ENCODE peak calls at places on chromosomes 11 and 22, in ten cellular contexts. R is HFF-Myc; F is activated B cell treated with CpG ODN at 0.5 μM for 24 hours; I is neural progenitor cell; S is fibroblast of the aortic adventitia; O is CD4-positive, alpha-beta T cell; G is epithelial cell of esophagus; J is CD8-positive, alpha-beta T cell; N is RWPE1; M is breast epithelium. V is an unnamed sample.

GRCh38 chr11:123035831-123036230 is 26.1 kb downstream of the HSPA8 start:
- DNase-seq in O (no peak), S (no peak), J (no peak), N (no peak), G (peak), I (no peak), M (no peak), R (no peak), F (no peak), V (no peak)

GRCh38 chr11:120079750-120080610 is 57.9 kb downstream of the TRIM29 start:
- DNase-seq in O (no peak), J (peak), I (no peak), S (no peak), F (no peak), M (no peak), R (no peak), N (no peak), G (no peak), V (no peak)

GRCh38 chr11:76663912-76664440 is 6.6 kb downstream of the LRRC32 start:
- DNase-seq in R (no peak), I (no peak), O (no peak), G (no peak), N (no peak), J (no peak), M (no peak), F (peak), S (no peak), V (no peak)

GRCh38 chr11:96335389-96335788 is 7.6 kb downstream of the MAML2 start:
- DNase-seq in N (no peak), G (no peak), S (no peak), O (no peak), I (no peak), R (no peak), M (no peak), J (no peak), F (no peak), V (no peak)

GRCh38 chr11:78060533-78060932 is 3.1 kb upstream of the THRSP start:
- DNase-seq in J (no peak), N (no peak), G (no peak), F (no peak), I (no peak), M (no peak), R (no peak), O (no peak), S (no peak), V (no peak)

GRCh38 chr11:14117632-14118031 is 155.1 kb downstream of the SPON1 start:
- DNase-seq in O (no peak), R (no peak), M (no peak), I (no peak), N (no peak), F (no peak), G (no peak), J (no peak), S (no peak), V (no peak)

GRCh38 chr11:73404048-73404447 is 27.8 kb downstream of the RELT start:
- DNase-seq in S (peak), G (peak), M (peak), F (no peak), J (no peak), I (peak), N (peak), O (no peak), R (no peak), V (no peak)

GRCh38 chr11:46306296-46306853 is 28.9 kb downstream of the CREB3L1 start:
- DNase-seq in S (no peak), F (no peak), G (no peak), R (no peak), M (no peak), O (no peak), N (no peak), J (no peak), I (no peak), V (no peak)

GRCh38 chr11:62336949-62337681 is at the start of gene ASRGL1:
- DNase-seq in M (peak), G (peak), O (peak), F (peak), S (peak), R (peak), I (peak), J (peak), N (peak), V (peak)

GRCh38 chr11:100984668-100985067 is 144.9 kb downstream of the PGR start:
- DNase-seq in N (no peak), S (no peak), O (no peak), M (no peak), G (no peak), F (no peak), R (no peak), I (no peak), J (no peak), V (no peak)

GRCh38 chr11:64870176-64870892 is 8.1 kb downstream of the EHD1 start:
- DNase-seq in G (peak), S (peak), O (no peak), N (no peak), M (no peak), I (peak), R (no peak), J (no peak), F (no peak), V (peak)

GRCh38 chr22:47228767-47229166 is 466.3 kb downstream of the TBC1D22A start:
- DNase-seq in I (no peak), O (no peak), G (no peak), F (no peak), N (no peak), R (no peak), S (no peak), J (no peak), M (no peak), V (no peak)

GRCh38 chr11:29534831-29535230 is 482.0 kb downstream of the KCNA4 start:
- DNase-seq in M (no peak), R (no peak), N (peak), S (peak), O (no peak), G (peak), J (no peak), I (no peak), F (no peak), V (no peak)

GRCh38 chr11:35649984-35650383 is 12.6 kb upstream of the TRIM44 start:
- DNase-seq in R (no peak), G (peak), S (peak), O (no peak), I (no peak), J (no peak), N (no peak), M (no peak), F (no peak), V (no peak)

GRCh38 chr22:47617186-47617585 is 854.7 kb downstream of the TBC1D22A start:
- DNase-seq in N (no peak), M (no peak), G (no peak), J (no peak), S (no peak), F (no peak), O (no peak), I (no peak), R (no peak), V (no peak)

GRCh38 chr11:19615503-19615902 is 97.1 kb upstream of the NAV2 start:
- DNase-seq in M (no peak), O (no peak), N (no peak), F (no peak), S (no peak), G (no peak), R (no peak), J (no peak), I (no peak), V (no peak)

GRCh38 chr11:133660202-133660568 is 127.9 kb upstream of the OPCML start:
- DNase-seq in I (no peak), J (no peak), S (no peak), M (no peak), R (no peak), F (no peak), G (no peak), N (no peak), O (no peak), V (no peak)

GRCh38 chr11:80136991-80137390 is 696.2 kb upstream of the TENM4 start:
- DNase-seq in O (no peak), M (no peak), J (no peak), G (peak), N (no peak), R (no peak), S (peak), I (no peak), F (no peak), V (no peak)

GRCh38 chr11:103110406-103110805 is 1.2 kb downstream of the DYNC2H1 start:
- DNase-seq in R (peak), I (no peak), N (peak), M (no peak), G (peak), F (no peak), S (peak), J (no peak), O (no peak), V (no peak)

GRCh38 chr11:119885861-119886567 is 157.0 kb upstream of the NECTIN1 start:
- DNase-seq in M (no peak), R (no peak), F (no peak), N (no peak), S (no peak), J (no peak), O (no peak), I (no peak), G (no peak), V (no peak)

GRCh38 chr22:49152146-49152929 is 675.3 kb downstream of the BRD1 start:
- DNase-seq in S (no peak), F (no peak), G (no peak), R (no peak), O (no peak), J (no peak), I (peak), M (no peak), N (no peak), V (no peak)

GRCh38 chr22:44291265-44292006 is 21.3 kb downstream of the SHISAL1 start:
- DNase-seq in O (no peak), R (no peak), F (no peak), I (no peak), S (no peak), G (no peak), J (no peak), M (no peak), N (no peak), V (no peak)

GRCh38 chr22:46367707-46368191 is 32.2 kb downstream of the TRMU start:
- DNase-seq in G (peak), M (no peak), R (no peak), S (peak), N (peak), O (peak), J (peak), F (peak), I (peak), V (peak)

GRCh38 chr22:26606611-26607010 is 11.2 kb downstream of the CRYBB1 start:
- DNase-seq in R (no peak), M (no peak), S (peak), G (peak), O (no peak), F (no peak), I (no peak), N (peak), J (no peak), V (no peak)

GRCh38 chr11:110433393-110434333 is 3.9 kb downstream of the FDX1 start:
- DNase-seq in S (peak), J (no peak), I (no peak), R (no peak), F (no peak), O (no peak), N (no peak), M (no peak), G (peak), V (no peak)

GRCh38 chr11:16909375-16910035 is 104.7 kb downstream of the PLEKHA7 start:
- DNase-seq in F (no peak), O (no peak), G (no peak), R (no peak), J (no peak), I (no peak), M (no peak), N (no peak), S (no peak), V (no peak)

GRCh38 chr11:11229691-11230090 is 123.4 kb downstream of the CSNK2A3 start:
- DNase-seq in F (no peak), J (no peak), N (peak), S (no peak), G (peak), I (no peak), M (no peak), O (no peak), R (no peak), V (no peak)

GRCh38 chr11:11227686-11228085 is 125.4 kb downstream of the CSNK2A3 start:
- DNase-seq in O (no peak), G (peak), I (no peak), M (no peak), R (no peak), J (no peak), S (no peak), F (no peak), N (no peak), V (no peak)

GRCh38 chr11:11231763-11232162 is 121.3 kb downstream of the CSNK2A3 start:
- DNase-seq in S (no peak), N (no peak), R (no peak), G (no peak), O (no peak), J (no peak), I (no peak), M (no peak), F (no peak), V (no peak)

GRCh38 chr11:11230802-11231562 is 122.1 kb downstream of the CSNK2A3 start:
- DNase-seq in G (no peak), I (peak), M (no peak), S (no peak), F (no peak), N (no peak), R (no peak), O (no peak), J (no peak), V (no peak)
- TF ChIP-seq CTCF in G (peak), I (peak), M (no peak), S (peak), F (no peak), N (no peak), R (peak), O (no peak), J (no peak), V (peak)

GRCh38 chr11:8192016-8192895 is 23.4 kb upstream of the RIC3 start:
- DNase-seq in O (peak), S (peak), I (peak), J (peak), N (peak), R (peak), M (peak), F (peak), G (peak), V (peak)
- TF ChIP-seq CTCF in O (peak), S (peak), I (peak), J (peak), N (peak), R (peak), M (peak), F (peak), G (peak), V (peak)

GRCh38 chr11:11533751-11534150 is 88.1 kb downstream of the GALNT18 start:
- DNase-seq in R (no peak), G (no peak), S (no peak), J (no peak), F (no peak), M (no peak), I (peak), O (no peak), N (no peak), V (no peak)

GRCh38 chr11:11534981-11535380 is 86.8 kb downstream of the GALNT18 start:
- DNase-seq in I (no peak), S (peak), R (no peak), M (no peak), N (no peak), G (no peak), O (no peak), J (no peak), F (no peak), V (no peak)

GRCh38 chr11:11537372-11537771 is 84.4 kb downstream of the GALNT18 start:
- DNase-seq in S (no peak), I (no peak), R (no peak), G (no peak), N (no peak), M (no peak), F (no peak), O (no peak), J (no peak), V (no peak)

GRCh38 chr11:11536650-11537049 is 85.2 kb downstream of the GALNT18 start:
- DNase-seq in G (no peak), O (no peak), R (no peak), J (no peak), N (no peak), F (no peak), M (no peak), I (no peak), S (no peak), V (no peak)

GRCh38 chr11:11535611-11536010 is 86.2 kb downstream of the GALNT18 start:
- DNase-seq in G (no peak), R (no peak), N (no peak), I (no peak), J (no peak), O (no peak), S (no peak), F (no peak), M (no peak), V (no peak)
- TF ChIP-seq CTCF in G (no peak), R (no peak), N (no peak), I (no peak), J (no peak), O (no peak), S (no peak), F (no peak), M (no peak), V (no peak)

GRCh38 chr11:114027941-114028340 is 31.6 kb upstream of the ZBTB16 start:
- DNase-seq in J (no peak), I (no peak), O (no peak), N (no peak), G (no peak), R (no peak), S (no peak), F (no peak), M (no peak), V (no peak)
- TF ChIP-seq CTCF in J (no peak), I (no peak), O (no peak), N (no peak), G (peak), R (no peak), S (no peak), F (no peak), M (no peak), V (no peak)

GRCh38 chr11:945986-946385 is 20.3 kb downstream of the AP2A2 start:
- DNase-seq in G (no peak), I (peak), O (no peak), M (no peak), S (no peak), R (no peak), F (no peak), N (no peak), J (no peak), V (no peak)

GRCh38 chr11:942853-943252 is 17.2 kb downstream of the AP2A2 start:
- DNase-seq in G (peak), N (no peak), O (no peak), F (no peak), R (no peak), S (peak), I (peak), J (no peak), M (no peak), V (no peak)

GRCh38 chr11:947744-948143 is 22.1 kb downstream of the AP2A2 start:
- DNase-seq in O (no peak), N (no peak), F (no peak), G (no peak), J (no peak), M (no peak), I (no peak), S (no peak), R (no peak), V (no peak)

GRCh38 chr11:940496-941135 is 14.9 kb downstream of the AP2A2 start:
- DNase-seq in J (no peak), F (no peak), I (peak), S (no peak), G (no peak), O (no peak), R (no peak), N (no peak), M (no peak), V (no peak)

GRCh38 chr11:944711-945470 is 19.2 kb downstream of the AP2A2 start:
- DNase-seq in M (no peak), G (no peak), N (no peak), J (no peak), O (no peak), I (peak), S (peak), R (no peak), F (no peak), V (no peak)
- TF ChIP-seq CTCF in M (no peak), G (no peak), N (no peak), J (no peak), O (no peak), I (peak), S (peak), R (no peak), F (no peak), V (peak)

GRCh38 chr22:22554324-22555284 is 4.5 kb downstream of the PRAME start:
- DNase-seq in G (no peak), S (no peak), I (no peak), N (no peak), O (no peak), F (no peak), J (no peak), R (no peak), M (no peak), V (no peak)

GRCh38 chr22:22556995-22557925 is 1.8 kb downstream of the PRAME start:
- DNase-seq in M (no peak), S (no peak), N (no peak), J (no peak), F (no peak), G (no peak), O (no peak), R (no peak), I (no peak), V (no peak)

GRCh38 chr22:22553735-22554134 is 5.3 kb downstream of the PRAME start:
- DNase-seq in M (no peak), N (no peak), R (no peak), G (no peak), J (no peak), S (no peak), I (no peak), F (no peak), O (no peak), V (no peak)

GRCh38 chr22:22556578-22556977 is 2.5 kb downstream of the PRAME start:
- DNase-seq in G (no peak), M (no peak), N (no peak), I (no peak), F (no peak), R (no peak), J (no peak), S (no peak), O (no peak), V (no peak)

GRCh38 chr22:22555596-22555995 is 3.5 kb downstream of the PRAME start:
- DNase-seq in M (no peak), I (no peak), J (no peak), R (no peak), F (no peak), O (no peak), N (no peak), G (no peak), S (no peak), V (no peak)
- TF ChIP-seq CTCF in M (no peak), I (no peak), J (no peak), R (no peak), F (no peak), O (no peak), N (no peak), G (no peak), S (no peak), V (no peak)

GRCh38 chr22:42719133-42719532 is 1.5 kb downstream of the A4GALT start:
- DNase-seq in S (peak), J (no peak), G (peak), I (no peak), O (no peak), F (no peak), R (no peak), M (no peak), N (no peak), V (no peak)

GRCh38 chr22:42721045-42721434 is 370 bp upstream of the A4GALT start:
- DNase-seq in J (no peak), G (no peak), O (no peak), I (peak), R (no peak), N (no peak), S (peak), F (no peak), M (no peak), V (no peak)

GRCh38 chr22:42717197-42717967 is 3.3 kb downstream of the A4GALT start:
- DNase-seq in F (no peak), O (no peak), S (peak), R (no peak), N (no peak), J (no peak), I (no peak), G (peak), M (no peak), V (no peak)

GRCh38 chr22:42719656-42720262 is 911 bp downstream of the A4GALT start:
- DNase-seq in N (peak), J (no peak), R (no peak), F (no peak), I (peak), M (no peak), G (peak), S (no peak), O (no peak), V (no peak)

DNA sequence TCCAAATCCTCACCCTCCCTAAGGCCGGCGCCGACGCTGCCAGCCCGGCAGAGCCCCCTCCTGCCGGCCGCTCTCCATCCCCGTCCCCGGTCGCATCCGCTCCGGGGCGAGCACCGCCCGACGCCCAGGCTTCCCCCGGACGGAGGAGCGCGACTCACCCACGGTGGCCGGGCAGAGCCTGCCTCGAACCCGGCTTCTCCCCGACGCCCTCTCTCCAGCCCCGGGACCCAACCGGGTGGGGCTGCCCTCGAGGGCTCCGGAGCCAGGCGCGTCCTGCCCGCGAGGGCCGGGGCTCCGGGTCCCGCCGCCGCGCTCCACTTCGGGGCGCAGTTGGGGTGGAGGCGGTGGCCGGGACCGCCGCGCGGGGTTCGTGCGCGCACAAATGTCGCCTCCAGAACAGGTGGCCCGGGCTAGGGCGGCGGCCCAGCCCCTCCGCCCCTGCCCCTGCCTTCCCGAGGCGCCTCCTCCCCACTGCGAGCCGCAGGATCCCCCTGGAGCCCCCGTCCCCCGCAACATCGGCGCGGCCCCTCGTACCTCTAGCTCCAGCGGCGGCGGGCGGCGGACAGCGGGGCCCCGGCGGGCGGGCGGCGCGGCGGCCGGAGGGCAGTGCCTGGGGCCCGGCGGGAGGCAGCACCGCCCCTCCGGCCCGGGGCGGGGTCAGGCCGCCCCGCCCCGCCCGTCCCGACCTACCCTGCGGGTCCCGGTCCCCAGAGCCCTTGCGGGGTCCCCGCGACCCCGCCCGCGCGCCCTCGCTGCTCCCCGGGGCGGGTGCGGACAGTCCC is at the start of gene A4GALT:
- DNase-seq in M (no peak), J (no peak), I (peak), S (no peak), O (no peak), R (no peak), F (peak), G (no peak), N (peak), V (no peak)
- TF ChIP-seq CTCF in M (no peak), J (no peak), I (no peak), S (no peak), O (no peak), R (no peak), F (no peak), G (no peak), N (no peak), V (no peak)

V was measured in progenitor cell of endocrine pancreas.